ENCODE peak calls at places on chromosomes 1 and 21, in ten cellular contexts. W is AG09309, M is PC-9, B is tibial artery, H is uterus, F is heart left ventricle, X is choroid plexus epithelial cell, R is psoas muscle, K is GM06990, D is endodermal cell. G is an unnamed sample.
A peak's percentile ranks its signal among the peaks of the same experiment; 100 is the strongest.

GRCh38 chr1:145985502-145986439 is 10.6 kb downstream of the TXNIP start:
- DNase-seq in R (peak; percentile 78), F (peak; percentile 70), K (no peak), X (peak; percentile 61), W (no peak), B (peak; percentile 68), H (peak; percentile 55), M (peak; percentile 78), D (no peak), G (peak; percentile 86)

GRCh38 chr1:11280719-11281376 is 7.8 kb downstream of the UBIAD1 start:
- DNase-seq in X (no peak), R (no peak), H (no peak), M (no peak), B (no peak), W (no peak), K (no peak), D (no peak), F (no peak), G (no peak)

GRCh38 chr1:178612261-178612660 is 99.4 kb downstream of the TEX35 start:
- DNase-seq in M (no peak), F (no peak), X (peak; percentile 72), H (no peak), B (no peak), K (no peak), W (no peak), R (no peak), D (no peak), G (peak; percentile 76)

GRCh38 chr1:68141079-68141800 is 90.8 kb upstream of the DIRAS3 start:
- DNase-seq in M (no peak), R (no peak), D (peak; percentile 57), K (no peak), H (no peak), W (no peak), F (no peak), B (no peak), X (peak; percentile 92), G (peak; percentile 83)

GRCh38 chr1:164602142-164602429 is 43.1 kb downstream of the PBX1 start:
- DNase-seq in H (no peak), X (no peak), F (no peak), B (no peak), R (no peak), W (no peak), D (peak; percentile 87), M (peak; percentile 95), K (no peak), G (no peak)

GRCh38 chr1:170520601-170521000 is 11.4 kb upstream of the GORAB start:
- DNase-seq in R (no peak), B (no peak), W (no peak), M (no peak), K (no peak), D (no peak), X (no peak), F (no peak), H (no peak), G (no peak)

GRCh38 chr1:63122051-63122450 is 200.3 kb upstream of the FOXD3 start:
- DNase-seq in W (no peak), K (no peak), M (no peak), F (no peak), X (peak; percentile 10), H (no peak), B (no peak), R (no peak), D (no peak), G (no peak)

GRCh38 chr1:13605159-13605558 is 21.5 kb downstream of the PDPN start:
- DNase-seq in R (peak; percentile 42), D (no peak), W (peak; percentile 7), F (no peak), X (peak; percentile 58), B (no peak), H (no peak), K (no peak), M (no peak), G (peak; percentile 90)

GRCh38 chr1:154839691-154840090 is 30.4 kb downstream of the KCNN3 start:
- DNase-seq in B (no peak), M (no peak), X (no peak), K (no peak), D (peak; percentile 74), R (no peak), W (no peak), H (no peak), F (peak; percentile 56), G (no peak)

GRCh38 chr1:214445846-214446614 is 105.4 kb downstream of the PTPN14 start:
- DNase-seq in M (peak; percentile 73), W (peak; percentile 94), D (no peak), R (no peak), K (no peak), B (no peak), F (no peak), X (peak; percentile 66), H (no peak), G (peak; percentile 54)

GRCh38 chr1:68321084-68321685 is 88.9 kb upstream of the WLS start:
- DNase-seq in D (peak; percentile 92), W (no peak), F (peak; percentile 75), H (peak; percentile 55), X (peak; percentile 81), B (peak; percentile 83), K (no peak), R (peak; percentile 44), M (no peak), G (peak; percentile 73)

GRCh38 chr1:34617717-34618116 is 137.1 kb upstream of the GJB5 start:
- DNase-seq in X (no peak), D (no peak), F (no peak), H (no peak), K (no peak), W (no peak), R (no peak), M (no peak), B (no peak), G (no peak)

DNA sequence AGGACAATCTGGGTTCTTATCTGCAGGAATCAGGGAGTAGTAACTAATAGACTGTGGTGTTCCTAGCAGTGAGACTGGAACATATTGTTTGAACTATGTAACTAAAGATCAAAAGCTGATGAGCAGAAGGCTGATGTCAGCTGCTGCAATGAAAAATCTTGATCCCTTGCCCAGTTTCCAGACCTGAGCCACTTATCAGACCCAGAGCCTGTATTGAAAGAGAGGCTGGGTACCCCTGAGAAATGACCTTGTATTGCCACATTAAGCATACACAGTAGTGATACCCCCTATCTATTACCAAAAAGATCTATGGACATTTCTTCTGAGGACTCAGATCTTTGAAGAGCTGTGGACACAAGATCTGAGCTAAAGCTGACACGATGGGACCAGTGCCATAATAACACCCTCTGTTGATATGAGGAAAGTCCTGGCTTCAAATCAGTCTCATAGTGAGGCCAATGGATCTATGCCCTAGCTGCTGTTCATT is 178.0 kb upstream of the GALNT2 start:
- DNase-seq in D (no peak), X (no peak), R (no peak), B (no peak), K (no peak), M (no peak), F (no peak), W (no peak), H (no peak), G (no peak)
- TF ChIP-seq CTCF in D (no peak), X (no peak), R (no peak), B (no peak), K (no peak), M (no peak), F (no peak), W (no peak), H (no peak), G (no peak)

GRCh38 chr21:33231526-33231925 is 1.8 kb downstream of the IFNAR2 start:
- DNase-seq in D (no peak), R (no peak), X (no peak), B (no peak), K (peak; percentile 47), W (no peak), M (no peak), F (no peak), H (no peak), G (no peak)
- H3K4me3 ChIP-seq in D (peak overlapping the region; percentile 90), R (peak overlapping the region; percentile 99), X (no peak overlapping the region), B (peak overlapping the region; percentile 100), K (peak overlapping the region; percentile 98), W (no peak overlapping the region), M (peak overlapping the region; percentile 79), F (peak overlapping the region; percentile 99), H (no peak overlapping the region), G (peak overlapping the region; percentile 87)

GRCh38 chr1:111758373-111758772 is 2.7 kb downstream of the DDX20 start:
- DNase-seq in R (no peak), X (peak; percentile 44), H (no peak), M (no peak), F (no peak), B (no peak), D (no peak), W (no peak), K (no peak), G (no peak)
- TF ChIP-seq CTCF in R (no peak), X (peak; percentile 49), H (no peak), M (no peak), F (no peak), B (no peak), D (peak; percentile 59), W (peak; percentile 19), K (peak; percentile 7), G (peak; percentile 18)

GRCh38 chr1:31548899-31549806 is 27.2 kb upstream of the TINAGL1 start:
- DNase-seq in B (peak; percentile 88), H (peak; percentile 79), M (peak; percentile 93), R (peak; percentile 85), D (peak; percentile 98), X (peak; percentile 92), K (peak; percentile 67), F (peak; percentile 79), W (no peak), G (peak; percentile 91)

GRCh38 chr1:31551206-31551605 is 25.1 kb upstream of the TINAGL1 start:
- DNase-seq in D (no peak), M (peak; percentile 29), W (no peak), B (no peak), R (no peak), F (no peak), K (no peak), H (no peak), X (no peak), G (peak; percentile 33)

GRCh38 chr1:31549807-31550620 is 26.3 kb upstream of the TINAGL1 start:
- DNase-seq in F (no peak), R (no peak), B (no peak), W (no peak), K (peak; percentile 41), M (peak; percentile 84), D (no peak), X (no peak), H (no peak), G (no peak)

GRCh38 chr1:31545927-31546540 is 30.3 kb upstream of the TINAGL1 start:
- DNase-seq in D (no peak), M (peak; percentile 1), H (no peak), F (no peak), X (no peak), B (no peak), R (no peak), K (no peak), W (no peak), G (no peak)

DNA sequence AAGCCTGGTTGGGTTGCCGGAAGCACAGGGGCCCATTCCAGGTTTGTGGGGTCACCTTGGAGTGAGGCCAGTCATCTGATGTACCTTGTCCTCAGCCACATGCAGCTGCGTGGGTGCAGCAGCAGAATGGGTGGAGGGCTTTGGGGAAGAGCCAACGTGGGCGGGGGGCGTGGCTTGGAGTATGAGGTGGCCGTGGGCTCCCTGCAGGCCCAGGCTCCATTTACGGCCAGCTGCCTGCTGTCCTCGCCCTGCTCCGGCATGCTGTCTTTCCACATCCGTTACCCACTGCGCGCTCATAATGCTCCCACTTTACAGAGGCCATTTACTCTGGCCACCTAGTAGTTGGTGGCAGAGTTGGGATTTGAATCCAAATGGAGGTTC is 27.8 kb upstream of the TINAGL1 start:
- DNase-seq in K (no peak), B (no peak), D (no peak), F (no peak), M (no peak), H (peak; percentile 20), W (no peak), X (no peak), R (no peak), G (no peak)
- H3K4me3 ChIP-seq in K (no peak overlapping the region), B (no peak overlapping the region), D (no peak overlapping the region), F (no peak overlapping the region), M (no peak overlapping the region), H (no peak overlapping the region), W (no peak overlapping the region), X (no peak overlapping the region), R (no peak overlapping the region), G (no peak overlapping the region)

GRCh38 chr1:38502772-38503171 is 356.8 kb downstream of the RRAGC start:
- DNase-seq in W (no peak), M (no peak), X (peak; percentile 36), F (no peak), B (no peak), K (no peak), H (no peak), D (peak; percentile 93), R (no peak), G (no peak)
- TF ChIP-seq CTCF in W (no peak), M (no peak), X (peak; percentile 44), F (no peak), B (no peak), K (peak; percentile 50), H (no peak), D (peak; percentile 88), R (no peak), G (no peak)

G was measured in fibroblast of pulmonary artery.